ENCODE peak calls at places on chromosomes 1 and 21, in six cellular contexts. T is HCT116, D is K562, Z is H1, M is GM12878, S is HepG2. V is an unnamed sample.
A peak's percentile ranks its signal among the peaks of the same experiment; 100 is the strongest.

GRCh38 chr1:2391034-2391384 is 345 bp downstream of the MORN1 start:
- DNase-seq in T (no peak), D (peak; percentile 68), Z (no peak), M (no peak), S (no peak), V (no peak)

GRCh38 chr1:55997550-55997949 is 581.8 kb downstream of the PLPP3 start:
- DNase-seq in T (no peak), D (no peak), Z (no peak), M (no peak), S (no peak), V (no peak)

GRCh38 chr1:234488054-234488953 is 9.3 kb upstream of the TARBP1 start:
- DNase-seq in T (no peak), D (no peak), Z (no peak), M (no peak), S (no peak), V (no peak)

GRCh38 chr1:147162093-147162492 is 10.2 kb downstream of the PRKAB2 start:
- DNase-seq in T (peak; percentile 27), D (no peak), Z (no peak), M (no peak), S (no peak), V (no peak)

GRCh38 chr1:38489844-38490270 is 369.7 kb downstream of the RRAGC start:
- DNase-seq in T (peak; percentile 64), D (peak; percentile 81), Z (peak; percentile 98), M (no peak), S (peak; percentile 18), V (peak; percentile 97)

GRCh38 chr1:56532359-56532696 is 47.0 kb downstream of the PLPP3 start:
- DNase-seq in T (no peak), D (no peak), Z (no peak), M (no peak), S (no peak), V (no peak)

GRCh38 chr1:34166191-34167090 is 1.4 kb upstream of the CSMD2 start:
- DNase-seq in T (no peak), D (no peak), Z (peak; percentile 83), M (no peak), S (no peak), V (peak; percentile 85)

GRCh38 chr1:94690033-94690712 is 130.0 kb upstream of the SLC44A3 start:
- DNase-seq in T (no peak), D (no peak), Z (no peak), M (no peak), S (no peak), V (no peak)

GRCh38 chr1:107936498-107937481 is 28.2 kb downstream of the VAV3 start:
- DNase-seq in T (peak; percentile 37), D (no peak), Z (peak; percentile 64), M (no peak), S (no peak), V (peak; percentile 71)

GRCh38 chr21:42614811-42615342 is 38.5 kb upstream of the PDE9A start:
- DNase-seq in T (no peak), D (no peak), Z (no peak), M (no peak), S (peak; percentile 76), V (no peak)

GRCh38 chr1:160741597-160742348 is 2.7 kb downstream of the SLAMF7 start:
- DNase-seq in T (no peak), D (no peak), Z (no peak), M (no peak), S (no peak), V (no peak)

GRCh38 chr1:40386796-40387195 is 13.3 kb downstream of the SMAP2 start:
- DNase-seq in T (no peak), D (no peak), Z (no peak), M (no peak), S (no peak), V (no peak)

GRCh38 chr1:56542651-56543050 is 36.7 kb downstream of the PLPP3 start:
- DNase-seq in T (no peak), D (no peak), Z (no peak), M (no peak), S (no peak), V (no peak)

GRCh38 chr1:33256701-33257387 is 552 bp downstream of the ZNF362 start:
- DNase-seq in T (peak; percentile 22), D (peak; percentile 32), Z (no peak), M (no peak), S (peak; percentile 88), V (no peak)

GRCh38 chr1:26094076-26094669 is 17.5 kb upstream of the PDIK1L start:
- DNase-seq in T (no peak), D (no peak), Z (no peak), M (no peak), S (no peak), V (no peak)

GRCh38 chr1:228368801-228369607 is 37.6 kb downstream of the TRIM11 start:
- DNase-seq in T (no peak), D (peak; percentile 95), Z (no peak), M (no peak), S (no peak), V (no peak)

GRCh38 chr1:68814067-68814466 is 317.2 kb upstream of the DEPDC1 start:
- DNase-seq in T (no peak), D (no peak), Z (no peak), M (no peak), S (no peak), V (no peak)

DNA sequence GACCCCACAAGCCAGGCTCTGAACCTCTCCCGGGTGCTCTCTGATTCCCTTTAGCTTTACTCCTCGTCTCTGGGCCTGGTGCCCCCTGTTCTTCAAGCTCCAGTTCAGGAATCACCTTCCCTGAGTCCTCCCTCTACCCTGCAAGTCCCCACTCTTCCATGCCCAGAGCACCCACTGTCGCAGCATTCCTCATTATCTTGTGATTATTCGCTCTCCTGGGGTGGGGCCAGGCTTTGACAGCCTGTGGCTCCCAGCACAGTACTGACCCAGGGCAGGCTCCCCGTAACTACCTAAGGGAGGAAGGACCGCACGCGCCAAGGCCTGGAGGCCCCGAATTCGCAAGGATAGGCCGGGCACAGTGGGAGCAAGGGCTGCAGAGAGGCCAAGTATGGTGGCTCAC is 734 bp upstream of the C1orf210 start:
- DNase-seq in T (no peak), D (no peak), Z (no peak), M (no peak), S (no peak), V (no peak)
- H3K9ac ChIP-seq in T (peak overlapping the region; percentile 56), D (no peak overlapping the region), Z (no peak overlapping the region), M (no peak overlapping the region), S (no peak overlapping the region), V (no peak overlapping the region)

GRCh38 chr1:219066098-219066497 is 107.6 kb upstream of the LYPLAL1 start:
- DNase-seq in T (no peak), D (no peak), Z (no peak), M (no peak), S (no peak), V (no peak)

GRCh38 chr1:219071209-219071608 is 102.5 kb upstream of the LYPLAL1 start:
- DNase-seq in T (no peak), D (no peak), Z (no peak), M (no peak), S (no peak), V (no peak)

GRCh38 chr1:219067350-219067712 is 106.3 kb upstream of the LYPLAL1 start:
- DNase-seq in T (no peak), D (no peak), Z (no peak), M (no peak), S (no peak), V (no peak)

GRCh38 chr1:219062161-219062560 is 111.5 kb upstream of the LYPLAL1 start:
- DNase-seq in T (no peak), D (no peak), Z (no peak), M (no peak), S (no peak), V (no peak)

DNA sequence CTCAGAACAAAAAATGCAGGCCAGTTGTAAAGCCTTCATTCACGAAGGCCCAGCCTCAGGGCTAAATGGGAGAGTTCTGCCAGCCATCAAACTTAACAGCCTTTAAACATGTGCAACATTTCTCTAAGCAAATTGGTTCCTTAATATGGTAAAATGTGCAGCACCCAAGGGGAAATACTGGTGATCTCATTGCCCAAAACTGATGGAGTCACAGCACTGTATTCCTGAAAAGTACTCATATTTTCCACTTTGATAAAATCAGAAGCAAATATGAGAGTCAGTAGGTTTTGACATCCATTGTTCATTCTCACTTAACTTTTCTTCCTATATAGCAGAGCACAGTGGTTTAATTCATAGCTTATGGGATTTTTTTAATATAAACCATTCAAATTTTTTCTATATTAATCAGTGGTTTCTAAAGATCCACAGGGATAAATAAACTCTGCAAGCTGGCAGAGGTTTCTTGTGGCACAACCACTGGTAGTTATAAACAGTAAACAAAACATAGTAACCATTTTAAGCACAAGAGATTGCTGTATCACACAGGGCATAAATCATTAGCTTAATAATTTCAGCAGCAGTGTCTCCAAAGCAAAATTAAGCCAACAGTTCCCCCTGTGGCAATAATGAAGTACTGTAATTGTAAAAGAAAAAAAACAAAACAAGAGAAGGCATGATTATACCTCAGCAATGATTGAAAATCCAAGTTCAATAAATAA is 106.9 kb upstream of the LYPLAL1 start:
- DNase-seq in T (peak; percentile 33), D (no peak), Z (no peak), M (no peak), S (no peak), V (no peak)
- TF ChIP-seq ZNF274 in T (no peak), D (no peak), Z (no peak), M (no peak), S (no peak), V (no peak)

DNA sequence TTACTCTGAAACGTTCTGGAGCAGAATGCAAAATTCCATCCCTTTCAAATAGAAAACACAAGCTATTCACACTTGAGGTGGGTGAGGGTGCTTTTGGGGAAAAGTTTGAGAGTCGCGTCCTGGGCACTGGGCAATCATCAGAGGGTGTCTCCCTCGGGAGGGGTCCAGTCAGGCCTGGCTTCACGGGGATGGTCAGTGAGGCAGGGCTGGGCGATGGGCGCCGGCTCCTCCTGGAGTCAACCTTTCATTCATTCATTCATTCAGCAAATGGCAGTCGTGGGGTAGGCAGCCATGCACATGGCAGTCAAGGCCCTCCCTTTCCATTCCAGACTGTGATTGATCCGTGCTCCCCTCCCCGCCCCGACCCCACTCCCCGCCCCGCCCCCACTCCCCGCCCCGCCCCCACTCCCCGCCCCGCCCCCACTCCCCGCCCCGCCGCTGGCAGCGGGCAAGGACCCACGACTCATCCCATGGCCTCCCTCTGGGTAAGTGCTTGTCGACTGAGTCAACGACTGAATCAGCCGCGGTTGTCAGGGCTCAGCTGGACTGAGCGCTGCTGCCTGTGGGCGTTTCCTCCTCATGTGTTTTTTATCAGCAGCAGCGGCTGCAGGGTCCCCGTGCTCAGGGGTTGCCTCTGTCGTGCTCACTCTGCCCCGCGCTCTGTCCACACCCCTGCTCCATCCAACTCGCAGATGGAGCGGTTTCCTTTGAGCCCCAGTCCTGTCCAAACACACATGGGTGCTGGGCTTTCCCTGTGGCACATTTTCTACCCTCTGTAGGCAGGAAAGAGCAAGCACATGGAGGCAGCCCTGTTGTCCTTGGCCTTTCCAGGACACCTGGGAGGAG is 12.5 kb upstream of the SPSB1 start:
- DNase-seq in T (peak; percentile 67), D (peak; percentile 49), Z (no peak), M (no peak), S (peak; percentile 35), V (no peak)
- H3K9ac ChIP-seq in T (peak overlapping the region; percentile 48), D (peak overlapping the region; percentile 55), Z (no peak overlapping the region), M (no peak overlapping the region), S (peak overlapping the region; percentile 53), V (peak overlapping the region; percentile 51)

GRCh38 chr1:82162526-82163420 is 362.0 kb downstream of the ADGRL2 start:
- DNase-seq in T (no peak), D (no peak), Z (no peak), M (no peak), S (no peak), V (no peak)

GRCh38 chr1:82165304-82165703 is 364.6 kb downstream of the ADGRL2 start:
- DNase-seq in T (no peak), D (no peak), Z (no peak), M (no peak), S (no peak), V (no peak)

GRCh38 chr1:82160903-82161302 is 360.2 kb downstream of the ADGRL2 start:
- DNase-seq in T (no peak), D (no peak), Z (no peak), M (no peak), S (no peak), V (no peak)

GRCh38 chr1:82161651-82162238 is 361.0 kb downstream of the ADGRL2 start:
- DNase-seq in T (no peak), D (no peak), Z (no peak), M (no peak), S (no peak), V (no peak)

GRCh38 chr1:82160036-82160435 is 359.3 kb downstream of the ADGRL2 start:
- DNase-seq in T (no peak), D (no peak), Z (no peak), M (no peak), S (no peak), V (no peak)
- TF ChIP-seq ZNF274 in T (no peak), D (no peak), Z (no peak), M (no peak), S (no peak), V (no peak)

V was measured in NT2/D1.